ENCODE peak calls at places on chromosomes 2 and 18, in five cellular contexts. One of them, this sample, is unnamed.

GRCh38 chr2:108855194-108855593 is 68.6 kb downstream of the CCDC138 start:
- DNase-seq in AG09309: no peak
- DNase-seq in ovary: no peak
- DNase-seq in MM.1S: peak
- DNase-seq in psoas muscle: no peak
- DNase-seq in this sample: no peak

GRCh38 chr2:39146630-39147029 is 25.8 kb upstream of the SOS1 start:
- DNase-seq in AG09309: no peak
- DNase-seq in ovary: no peak
- DNase-seq in MM.1S: no peak
- DNase-seq in psoas muscle: no peak
- DNase-seq in this sample: no peak

GRCh38 chr2:86229221-86229620 is 30.0 kb downstream of the MRPL35 start:
- DNase-seq in AG09309: no peak
- DNase-seq in ovary: no peak
- DNase-seq in MM.1S: no peak
- DNase-seq in psoas muscle: no peak
- DNase-seq in this sample: no peak

GRCh38 chr2:124692707-124693106 is 667.6 kb downstream of the CNTNAP5 start:
- DNase-seq in AG09309: no peak
- DNase-seq in ovary: no peak
- DNase-seq in MM.1S: no peak
- DNase-seq in psoas muscle: no peak
- DNase-seq in this sample: no peak

GRCh38 chr2:205865794-205866490 is 183.6 kb downstream of the NRP2 start:
- DNase-seq in AG09309: no peak
- DNase-seq in ovary: no peak
- DNase-seq in MM.1S: no peak
- DNase-seq in psoas muscle: no peak
- DNase-seq in this sample: peak

GRCh38 chr2:15673919-15674636 is 82.4 kb downstream of the DDX1 start:
- DNase-seq in AG09309: no peak
- DNase-seq in ovary: no peak
- DNase-seq in MM.1S: no peak
- DNase-seq in psoas muscle: no peak
- DNase-seq in this sample: no peak

GRCh38 chr2:126781206-126781605 is 117.5 kb upstream of the TEX51 start:
- DNase-seq in AG09309: no peak
- DNase-seq in ovary: no peak
- DNase-seq in MM.1S: no peak
- DNase-seq in psoas muscle: no peak
- DNase-seq in this sample: no peak

GRCh38 chr18:10094608-10095137 is 180.9 kb downstream of the VAPA start:
- DNase-seq in AG09309: no peak
- DNase-seq in ovary: no peak
- DNase-seq in MM.1S: no peak
- DNase-seq in psoas muscle: no peak
- DNase-seq in this sample: no peak

GRCh38 chr2:156649596-156649995 is 213.4 kb downstream of the GPD2 start:
- DNase-seq in AG09309: no peak
- DNase-seq in ovary: no peak
- DNase-seq in MM.1S: no peak
- DNase-seq in psoas muscle: no peak
- DNase-seq in this sample: no peak

GRCh38 chr18:54822872-54823845 is 5.1 kb upstream of the RAB27B start:
- DNase-seq in AG09309: peak
- DNase-seq in ovary: no peak
- DNase-seq in MM.1S: no peak
- DNase-seq in psoas muscle: no peak
- DNase-seq in this sample: no peak

GRCh38 chr18:49510393-49511115 is 23.5 kb upstream of the C18orf32 start:
- DNase-seq in AG09309: no peak
- DNase-seq in ovary: peak
- DNase-seq in MM.1S: peak
- DNase-seq in psoas muscle: peak
- DNase-seq in this sample: no peak

GRCh38 chr2:74740395-74741075 is 86.5 kb downstream of the SEMA4F start:
- DNase-seq in AG09309: peak
- DNase-seq in ovary: no peak
- DNase-seq in MM.1S: no peak
- DNase-seq in psoas muscle: peak
- DNase-seq in this sample: peak

GRCh38 chr2:165691615-165692014 is 102.4 kb downstream of the GALNT3 start:
- DNase-seq in AG09309: peak
- DNase-seq in ovary: peak
- DNase-seq in MM.1S: no peak
- DNase-seq in psoas muscle: no peak
- DNase-seq in this sample: no peak

GRCh38 chr2:28377201-28377816 is 15.3 kb upstream of the FOSL2 start:
- DNase-seq in AG09309: no peak
- DNase-seq in ovary: no peak
- DNase-seq in MM.1S: no peak
- DNase-seq in psoas muscle: no peak
- DNase-seq in this sample: no peak

DNA sequence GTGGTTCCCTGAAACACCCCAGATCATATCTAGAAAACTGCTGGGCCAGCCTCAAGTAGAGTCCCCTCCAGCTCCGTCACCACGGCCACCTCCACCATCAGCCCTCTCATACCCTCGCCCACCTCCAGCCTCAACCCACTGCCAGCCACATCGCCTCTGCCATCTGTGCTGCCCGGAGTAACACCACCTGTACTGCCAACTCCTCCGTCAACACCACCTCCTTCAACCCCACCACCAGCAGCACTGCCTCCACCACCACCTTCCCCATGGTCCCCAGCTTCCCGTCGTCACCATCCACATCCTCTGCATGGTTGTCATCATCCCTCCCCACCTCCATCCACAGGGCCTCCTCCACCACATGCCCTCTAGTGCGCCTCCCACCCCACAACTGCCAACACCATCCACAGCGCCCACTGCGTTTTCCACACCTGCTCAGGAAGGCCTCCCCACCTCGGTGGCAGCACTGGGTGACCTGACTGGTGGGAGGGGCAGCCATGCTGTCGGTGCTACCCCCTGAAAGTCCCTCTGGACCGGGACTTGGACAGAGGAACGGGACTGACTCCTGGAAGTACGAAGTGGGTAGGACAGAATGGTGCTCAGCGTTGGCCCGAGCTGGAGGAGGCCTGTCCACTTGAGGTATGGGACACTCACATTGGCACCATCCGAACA is 1.6 kb downstream of the SNED1 start:
- DNase-seq in AG09309: no peak
- DNase-seq in ovary: no peak
- DNase-seq in MM.1S: no peak
- DNase-seq in psoas muscle: no peak
- DNase-seq in this sample: peak
- H3K4me3 ChIP-seq in AG09309: peak
- H3K4me3 ChIP-seq in ovary: peak
- H3K4me3 ChIP-seq in MM.1S: no peak
- H3K4me3 ChIP-seq in psoas muscle: peak
- H3K4me3 ChIP-seq in this sample: no peak

DNA sequence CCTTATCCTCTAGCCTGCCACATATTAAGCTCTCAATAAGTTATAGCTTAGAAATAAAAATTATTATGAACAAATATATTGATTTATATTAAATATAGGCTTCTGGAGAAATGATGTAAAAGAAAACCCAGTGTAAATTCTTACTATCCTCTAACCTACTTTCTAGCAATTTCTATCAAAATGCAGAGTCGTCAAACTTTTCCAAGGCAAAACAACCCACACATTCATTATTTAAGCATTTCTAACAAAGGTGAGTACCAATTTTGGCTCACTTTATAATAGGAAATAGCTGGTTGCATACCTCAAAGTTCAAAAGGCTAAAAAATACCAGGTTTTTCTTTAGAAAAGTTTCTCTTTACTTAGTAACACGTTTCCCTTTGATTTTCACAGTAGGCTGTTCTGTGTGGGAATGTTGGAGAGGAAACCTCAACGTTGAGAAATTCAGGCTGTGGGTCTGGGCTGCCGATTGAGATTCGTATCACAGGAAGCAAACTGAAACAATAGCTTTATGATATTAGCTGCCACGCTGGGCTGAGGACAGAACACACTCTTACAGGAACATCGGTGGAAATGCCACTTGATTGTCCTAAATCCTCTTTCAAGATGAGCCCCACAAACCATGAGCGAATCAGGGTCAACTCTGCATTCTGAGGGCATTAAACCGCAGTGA is 53.0 kb downstream of the EPAS1 start:
- DNase-seq in AG09309: no peak
- DNase-seq in ovary: no peak
- DNase-seq in MM.1S: no peak
- DNase-seq in psoas muscle: no peak
- DNase-seq in this sample: no peak
- H3K4me3 ChIP-seq in AG09309: no peak
- H3K4me3 ChIP-seq in ovary: no peak
- H3K4me3 ChIP-seq in MM.1S: no peak
- H3K4me3 ChIP-seq in psoas muscle: no peak
- H3K4me3 ChIP-seq in this sample: no peak

DNA sequence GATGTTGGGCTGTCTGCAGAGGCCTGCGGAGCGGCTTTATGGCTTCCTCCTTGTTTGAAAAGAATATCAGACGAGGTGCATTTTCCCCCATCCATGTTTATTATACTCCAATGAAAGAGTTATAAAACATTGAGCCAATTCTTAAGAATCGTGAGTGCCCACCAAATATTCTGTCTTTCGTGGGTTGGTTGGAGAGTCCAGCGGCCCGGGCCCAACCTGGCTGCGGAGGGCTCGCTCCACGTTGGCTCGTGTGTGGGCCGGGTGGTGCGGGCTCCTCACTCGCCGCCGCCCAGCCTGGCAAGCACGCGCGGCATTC is 747 bp upstream of the HS6ST1 start:
- DNase-seq in AG09309: no peak
- DNase-seq in ovary: no peak
- DNase-seq in MM.1S: no peak
- DNase-seq in psoas muscle: peak
- DNase-seq in this sample: no peak
- H3K4me3 ChIP-seq in AG09309: peak
- H3K4me3 ChIP-seq in ovary: peak
- H3K4me3 ChIP-seq in MM.1S: peak
- H3K4me3 ChIP-seq in psoas muscle: peak
- H3K4me3 ChIP-seq in this sample: peak

DNA sequence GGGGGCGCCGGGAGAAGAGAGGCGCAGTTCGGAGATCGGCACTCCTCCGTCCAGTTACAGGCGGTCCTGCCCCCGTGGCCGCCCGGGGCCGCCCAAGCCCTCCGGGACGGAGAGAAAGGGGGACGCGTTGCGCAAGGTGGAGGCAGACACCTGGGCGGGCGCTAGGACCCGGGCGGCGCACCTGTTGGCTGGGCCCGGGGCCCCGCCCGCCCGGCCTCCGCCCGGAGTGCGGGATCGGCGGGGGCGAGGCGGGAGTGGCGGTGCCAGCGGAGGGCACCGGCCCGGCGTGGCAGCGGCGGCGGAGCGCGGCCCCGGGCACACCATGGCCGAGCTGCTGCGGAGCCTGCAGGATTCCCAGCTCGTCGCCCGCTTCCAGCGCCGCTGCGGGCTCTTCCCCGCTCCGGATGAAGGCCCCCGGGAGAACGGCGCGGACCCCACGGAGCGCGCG is at the start of gene SGPP2:
- DNase-seq in AG09309: no peak
- DNase-seq in ovary: no peak
- DNase-seq in MM.1S: peak
- DNase-seq in psoas muscle: no peak
- DNase-seq in this sample: no peak
- H3K4me3 ChIP-seq in AG09309: no peak
- H3K4me3 ChIP-seq in ovary: peak
- H3K4me3 ChIP-seq in MM.1S: peak
- H3K4me3 ChIP-seq in psoas muscle: peak
- H3K4me3 ChIP-seq in this sample: peak

This sample was measured in lower leg skin.